ENCODE peak calls at places on chromosomes 7 and 10, in six cellular contexts. C is neural progenitor cell, H is mesenchymal stem cell, S is IMR-90, U is adipocyte, D is endodermal cell. W is an unnamed sample. For H3K36me3, the result is how much of the 10 kb centered on the place peaks cover.

GRCh38 chr10:1966698-1967097 is 229.4 kb upstream of the ADARB2 start:
- DNase-seq in H (no peak), D (no peak), U (no peak), S (no peak), C (no peak), W (no peak)

GRCh38 chr7:149202831-149203231 is 7.5 kb downstream of the ZNF282 start:
- DNase-seq in C (no peak), D (no peak), H (peak), S (peak), U (no peak), W (no peak)

GRCh38 chr7:93298671-93299070 is 66.5 kb downstream of the VPS50 start:
- DNase-seq in S (peak), H (peak), C (no peak), D (no peak), U (peak), W (no peak)

GRCh38 chr10:91613411-91614253 is 19.2 kb downstream of the PPP1R3C start:
- DNase-seq in D (no peak), C (no peak), H (peak), S (peak), U (peak), W (no peak)

GRCh38 chr7:12987238-12987637 is 299.8 kb downstream of the ARL4A start:
- DNase-seq in S (no peak), U (no peak), H (no peak), C (no peak), D (no peak), W (no peak)

GRCh38 chr10:44233561-44234470 is 151.1 kb downstream of the CXCL12 start:
- DNase-seq in H (peak), D (peak), S (no peak), U (no peak), C (peak), W (peak)

GRCh38 chr7:136870799-136871487 is 2.5 kb downstream of the CHRM2 start:
- DNase-seq in S (no peak), C (peak), U (peak), H (peak), D (peak), W (no peak)

GRCh38 chr7:99193527-99194214 is 14.2 kb downstream of the KPNA7 start:
- DNase-seq in S (peak), U (peak), C (no peak), D (no peak), H (no peak), W (no peak)

GRCh38 chr7:48112431-48113165 is 23.5 kb downstream of the UPP1 start:
- DNase-seq in U (peak), C (no peak), S (peak), D (no peak), H (no peak), W (no peak)

GRCh38 chr10:95756061-95756751 is at the start of gene ENTPD1:
- DNase-seq in H (peak), C (peak), S (peak), U (peak), D (peak), W (peak)

GRCh38 chr7:101386558-101387199 is 24.0 kb downstream of the COL26A1 start:
- DNase-seq in D (peak), U (peak), H (peak), S (peak), C (peak), W (no peak)

GRCh38 chr10:13759167-13759566 is 172.4 kb downstream of the PRPF18 start:
- DNase-seq in S (peak), H (peak), U (no peak), D (peak), C (peak), W (no peak)

GRCh38 chr10:95500649-95501048 is 60.5 kb downstream of the SORBS1 start:
- DNase-seq in C (no peak), H (no peak), U (no peak), S (no peak), D (no peak), W (no peak)

GRCh38 chr10:34013235-34013634 is 678.8 kb upstream of the NRP1 start:
- DNase-seq in D (no peak), H (no peak), S (no peak), C (no peak), U (no peak), W (no peak)

GRCh38 chr10:100826983-100827818 is 81.8 kb downstream of the PAX2 start:
- DNase-seq in U (no peak), S (no peak), D (peak), H (no peak), C (peak), W (peak)

GRCh38 chr10:126518186-126519080 is 130.2 kb upstream of the ADAM12 start:
- DNase-seq in H (no peak), C (no peak), S (no peak), D (no peak), U (no peak), W (no peak)

GRCh38 chr10:84546609-84547008 is 218.2 kb downstream of the CCSER2 start:
- DNase-seq in C (no peak), D (no peak), S (no peak), U (no peak), H (no peak), W (no peak)

GRCh38 chr10:47164126-47164799 is 135.7 kb upstream of the GDF10 start:
- DNase-seq in C (no peak), D (no peak), U (peak), S (peak), H (no peak), W (no peak)

DNA sequence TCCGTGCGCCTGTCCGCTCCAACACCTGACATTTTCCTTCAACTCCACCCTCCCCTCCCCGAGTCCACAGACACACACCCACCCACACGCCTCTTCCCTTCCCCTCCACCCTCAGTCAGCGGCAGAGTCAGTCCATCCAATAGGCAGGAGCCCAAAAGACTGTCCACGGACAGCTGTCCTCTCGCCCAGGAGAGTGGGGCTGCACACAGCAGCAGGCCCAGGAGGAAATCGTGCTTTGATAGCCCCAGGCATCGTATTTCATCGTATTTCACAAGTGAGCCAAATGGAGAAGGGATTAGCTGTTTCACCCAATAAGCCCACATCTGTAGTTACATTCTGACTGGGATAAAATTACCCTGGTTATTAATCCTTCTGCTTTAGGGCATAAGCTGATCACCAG is 285.1 kb downstream of the ZEB1 start:
- DNase-seq in C (no peak), S (peak), U (peak), D (no peak), H (no peak), W (no peak)
- H3K9ac ChIP-seq in C (no peak), S (no peak), U (peak), D (no peak), H (peak), W (no peak)

GRCh38 chr7:44208085-44208484 is 7.3 kb downstream of the YKT6 start:
- DNase-seq in D (no peak), H (no peak), U (no peak), C (no peak), S (no peak), W (no peak)
- H3K36me3 ChIP-seq in D (half or more), H (half or more), U (half or more), C (under half), S (half or more), W (under half)

GRCh38 chr7:70681847-70682350 is 450.0 kb upstream of the GALNT17 start:
- DNase-seq in D (peak), C (no peak), H (peak), S (no peak), U (no peak), W (no peak)
- H3K9ac ChIP-seq in D (no peak), C (no peak), H (no peak), S (no peak), U (no peak), W (no peak)

GRCh38 chr7:1925349-1925748 is 255.3 kb downstream of the ELFN1 start:
- DNase-seq in S (no peak), H (no peak), U (no peak), D (no peak), C (no peak), W (no peak)
- H3K36me3 ChIP-seq in S (under half), H (under half), U (under half), D (under half), C (under half), W (under half)

GRCh38 chr7:137999496-138000080 is 2.3 kb downstream of the CREB3L2 start:
- DNase-seq in D (no peak), U (no peak), H (no peak), S (no peak), C (no peak), W (no peak)
- H3K9ac ChIP-seq in D (peak), U (peak), H (peak), S (peak), C (no peak), W (peak)

DNA sequence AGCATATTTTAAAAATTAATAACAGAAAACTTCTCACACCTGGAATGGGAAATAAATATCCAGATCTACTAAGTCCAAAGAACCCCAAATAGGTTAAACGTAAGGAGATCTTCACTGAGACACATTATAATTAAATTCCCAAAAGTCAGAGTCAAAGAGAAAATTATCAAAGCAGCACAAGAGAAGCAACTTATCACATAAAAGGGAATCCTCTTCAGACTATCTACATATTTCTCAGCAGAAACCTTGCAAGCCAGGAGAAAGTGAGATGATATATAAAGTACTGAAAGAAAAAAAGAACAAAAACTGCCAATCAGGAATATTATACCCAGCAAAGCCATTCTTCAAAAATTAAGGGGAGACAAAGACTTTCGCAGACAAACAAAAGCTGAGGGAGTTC is 756.4 kb downstream of the SUGCT start:
- DNase-seq in H (no peak), U (no peak), C (no peak), S (no peak), D (no peak), W (no peak)
- H3K36me3 ChIP-seq in H (under half), U (under half), C (under half), S (under half), D (under half), W (under half)

GRCh38 chr7:113086928-113087277 is 276 bp upstream of the GPR85 start:
- DNase-seq in D (no peak), H (no peak), C (no peak), S (no peak), U (no peak), W (no peak)
- H3K9ac ChIP-seq in D (no peak), H (peak), C (no peak), S (peak), U (peak), W (no peak)

DNA sequence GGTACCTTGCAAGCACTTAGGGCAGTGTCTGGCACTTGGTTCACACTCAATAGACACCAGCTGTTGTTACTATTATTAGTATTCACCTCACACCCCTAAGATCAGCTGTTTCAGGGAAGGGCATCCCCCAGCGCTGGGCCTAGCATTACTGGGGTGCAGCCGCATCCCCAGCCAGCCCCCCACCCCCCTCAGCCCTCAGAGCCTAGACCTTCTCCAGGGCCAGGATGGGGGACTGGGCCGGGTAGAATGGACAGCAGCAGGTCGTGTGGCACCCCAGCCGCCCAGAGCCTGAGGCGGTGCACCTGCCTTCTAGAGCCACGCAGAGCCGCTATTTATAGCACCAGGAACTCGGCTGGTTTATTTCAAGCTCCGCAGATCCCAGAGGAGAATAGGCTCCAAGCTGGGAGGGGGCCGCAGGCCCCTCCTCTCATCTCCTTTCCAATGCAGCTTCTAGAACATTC is 60.5 kb downstream of the GTF2IRD1 start:
- DNase-seq in U (no peak), C (no peak), D (no peak), H (no peak), S (no peak), W (no peak)
- H3K36me3 ChIP-seq in U (under half), C (under half), D (half or more), H (half or more), S (half or more), W (under half)

GRCh38 chr7:44755698-44756627 is 7.3 kb downstream of the ZMIZ2 start:
- DNase-seq in C (no peak), H (no peak), U (no peak), D (no peak), S (no peak), W (no peak)
- H3K9ac ChIP-seq in C (peak), H (peak), U (peak), D (no peak), S (no peak), W (no peak)

GRCh38 chr7:2220954-2221353 is 11.8 kb downstream of the MAD1L1 start:
- DNase-seq in U (no peak), S (no peak), C (no peak), D (no peak), H (no peak), W (no peak)
- H3K36me3 ChIP-seq in U (half or more), S (half or more), C (under half), D (half or more), H (half or more), W (under half)